ENCODE peak calls at places on chromosomes 6 and 20, in eight cellular contexts. S is iPS-NIHi11, W is Right ventricle myocardium superior, J is psoas muscle, B is activated gamma-delta T cell, C is LoVo, K is EL, H is HTR-8/SVneo. Y is an unnamed sample.

GRCh38 chr20:9280654-9281053 is 211.8 kb downstream of the PLCB4 start:
- DNase-seq in H (no peak), J (no peak), W (no peak), C (no peak), B (no peak), S (no peak), K (peak), Y (no peak)

GRCh38 chr20:58715709-58716475 is 23.3 kb downstream of the NPEPL1 start:
- DNase-seq in W (peak), J (peak), B (no peak), C (no peak), H (no peak), K (no peak), S (no peak), Y (no peak)

GRCh38 chr6:51844391-51844735 is 243.1 kb downstream of the PKHD1 start:
- DNase-seq in S (peak), W (no peak), B (no peak), K (no peak), J (no peak), H (no peak), C (no peak), Y (no peak)

GRCh38 chr6:128882560-128882959 is 378 bp upstream of the LAMA2 start:
- DNase-seq in C (peak), J (no peak), K (no peak), W (no peak), S (peak), H (no peak), B (no peak), Y (no peak)

GRCh38 chr6:110534731-110535164 is 58.3 kb upstream of the SLC22A16 start:
- DNase-seq in H (no peak), K (peak), C (no peak), S (no peak), J (no peak), W (no peak), B (no peak), Y (no peak)

GRCh38 chr6:73652637-73653570 is 888 bp downstream of the SLC17A5 start:
- DNase-seq in C (peak), S (peak), K (peak), B (no peak), H (peak), J (peak), W (peak), Y (no peak)

GRCh38 chr6:124772733-124773319 is 189.4 kb upstream of the RNF217 start:
- DNase-seq in H (no peak), K (no peak), S (no peak), C (no peak), W (no peak), J (no peak), B (no peak), Y (no peak)

GRCh38 chr20:53568351-53568750 is 25.3 kb downstream of the ZNF217 start:
- DNase-seq in K (no peak), C (no peak), B (no peak), J (no peak), S (no peak), W (no peak), H (no peak), Y (no peak)